ENCODE peak calls at places on chromosomes 7 and 10, in four cellular contexts. M is stimulated activated CD8-positive, alpha-beta memory T cell treated with anti-CD3 and anti-CD28 coated beads, Interleukin-2, amount 100 ng/mL, for 48 hours; R is NCI-H2081 treated with DMSO at 0.1 percent for 48 hours; O is GM04504. B is an unnamed sample.

GRCh38 chr7:15692621-15693020 is 6.1 kb upstream of the MEOX2 start:
- DNase-seq in M (no peak), R (no peak), O (no peak), B (no peak)

GRCh38 chr10:102704915-102705314 is 9.3 kb downstream of the ARL3 start:
- DNase-seq in M (no peak), R (no peak), O (no peak), B (no peak)

GRCh38 chr7:130515315-130516047 is 23.6 kb downstream of the MEST start:
- DNase-seq in M (no peak), R (no peak), O (no peak), B (no peak)

GRCh38 chr7:139036901-139037300 is 1.1 kb upstream of the ZC3HAV1L start:
- DNase-seq in M (no peak), R (no peak), O (no peak), B (no peak)

GRCh38 chr7:92848854-92849745 is 12.7 kb upstream of the CDK6 start:
- DNase-seq in M (no peak), R (no peak), O (no peak), B (no peak)

GRCh38 chr7:143882020-143882610 is 19.9 kb downstream of the TCAF1 start:
- DNase-seq in M (no peak), R (no peak), O (no peak), B (peak)

GRCh38 chr7:106462365-106462859 is 177.6 kb upstream of the NAMPT start:
- DNase-seq in M (no peak), R (no peak), O (no peak), B (peak)

GRCh38 chr7:7641129-7641663 is 644 bp downstream of the UMAD1 start:
- DNase-seq in M (no peak), R (no peak), O (no peak), B (no peak)

GRCh38 chr7:139683137-139683871 is 94.5 kb downstream of the HIPK2 start:
- DNase-seq in M (no peak), R (no peak), O (no peak), B (no peak)

GRCh38 chr10:94308866-94309265 is 53.9 kb downstream of the NOC3L start:
- DNase-seq in M (no peak), R (no peak), O (no peak), B (no peak)

GRCh38 chr7:982511-983181 is at the start of gene CYP2W1:
- DNase-seq in M (no peak), R (no peak), O (no peak), B (no peak)

GRCh38 chr10:86044029-86044428 is 322.6 kb downstream of the GRID1 start:
- DNase-seq in M (no peak), R (no peak), O (no peak), B (no peak)

GRCh38 chr7:30645661-30646060 is 36.6 kb downstream of the CRHR2 start:
- DNase-seq in M (no peak), R (no peak), O (no peak), B (no peak)

GRCh38 chr10:88850712-88851111 is 932 bp downstream of the ANKRD22 start:
- DNase-seq in M (no peak), R (no peak), O (no peak), B (no peak)

GRCh38 chr7:142319970-142320369 is 62.1 kb upstream of the PRSS58 start:
- DNase-seq in M (no peak), R (no peak), O (no peak), B (no peak)

GRCh38 chr10:111117528-111118277 is 40.9 kb downstream of the ADRA2A start:
- DNase-seq in M (no peak), R (no peak), O (no peak), B (no peak)

GRCh38 chr7:64878684-64879083 is 24.4 kb upstream of the ZNF273 start:
- DNase-seq in M (no peak), R (no peak), O (no peak), B (no peak)

GRCh38 chr10:47136866-47137265 is 163.1 kb upstream of the GDF10 start:
- DNase-seq in M (no peak), R (no peak), O (no peak), B (peak)

GRCh38 chr7:30799206-30799975 is 28.2 kb downstream of the MINDY4 start:
- DNase-seq in M (no peak), R (no peak), O (peak), B (no peak)

GRCh38 chr10:13054844-13055243 is 45.1 kb upstream of the OPTN start:
- DNase-seq in M (no peak), R (no peak), O (no peak), B (peak)

GRCh38 chr10:71845410-71846406 is 5.3 kb downstream of the PSAP start:
- DNase-seq in M (no peak), R (no peak), O (no peak), B (no peak)

GRCh38 chr10:34701194-34701593 is 113.9 kb downstream of the PARD3 start:
- DNase-seq in M (no peak), R (no peak), O (no peak), B (no peak)